ENCODE peak calls at places on chromosomes 16 and 17, in nine cellular contexts. Y, X, O, K, V, F, N, I and G are unnamed samples. For H3K27me3, the result is how much of the 10 kb centered on the place peaks cover.

GRCh38 chr17:79630821-79631639 is 20.2 kb upstream of the RBFOX3 start:
- DNase-seq in Y (no peak), X (no peak), O (no peak), K (no peak), V (peak), F (peak), N (no peak), I (no peak), G (no peak)

GRCh38 chr17:75315541-75316243 is 26.5 kb upstream of the SLC25A19 start:
- DNase-seq in Y (no peak), X (no peak), O (no peak), K (peak), V (no peak), F (no peak), N (no peak), I (no peak), G (peak)

GRCh38 chr17:63437287-63438091 is 8.6 kb downstream of the CYB561 start:
- DNase-seq in Y (no peak), X (peak), O (peak), K (peak), V (no peak), F (peak), N (no peak), I (no peak), G (no peak)

GRCh38 chr17:4949321-4950074 is 1.2 kb upstream of the PFN1 start:
- DNase-seq in Y (peak), X (peak), O (peak), K (peak), V (peak), F (peak), N (peak), I (peak), G (peak)

GRCh38 chr17:50267074-50267841 is 7.0 kb upstream of the TMEM92 start:
- DNase-seq in Y (no peak), X (peak), O (no peak), K (no peak), V (no peak), F (peak), N (no peak), I (no peak), G (no peak)

GRCh38 chr16:65975049-65975708 is 391.3 kb upstream of the CDH5 start:
- DNase-seq in Y (no peak), X (peak), O (no peak), K (peak), V (no peak), F (no peak), N (no peak), I (no peak), G (no peak)

GRCh38 chr16:600781-601180 is 10.9 kb downstream of the RAB40C start:
- DNase-seq in Y (peak), X (no peak), O (no peak), K (no peak), V (no peak), F (peak), N (no peak), I (no peak), G (no peak)

GRCh38 chr17:41457656-41458055 is 9.5 kb downstream of the KRT32 start:
- DNase-seq in Y (no peak), X (no peak), O (no peak), K (no peak), V (no peak), F (no peak), N (no peak), I (no peak), G (no peak)

GRCh38 chr17:33948299-33948698 is 306.8 kb upstream of the CCL2 start:
- DNase-seq in Y (no peak), X (no peak), O (no peak), K (no peak), V (no peak), F (no peak), N (no peak), I (no peak), G (no peak)

GRCh38 chr17:69654981-69655581 is 240.6 kb downstream of the MAP2K6 start:
- DNase-seq in Y (no peak), X (peak), O (no peak), K (peak), V (no peak), F (no peak), N (no peak), I (no peak), G (no peak)

GRCh38 chr17:51493206-51493605 is 232.9 kb downstream of the UTP18 start:
- DNase-seq in Y (no peak), X (no peak), O (no peak), K (no peak), V (no peak), F (no peak), N (no peak), I (no peak), G (no peak)

GRCh38 chr17:1460233-1460632 is 4.2 kb upstream of the CRK start:
- DNase-seq in Y (peak), X (no peak), O (peak), K (peak), V (peak), F (peak), N (no peak), I (no peak), G (no peak)

GRCh38 chr17:65550075-65550635 is 11.3 kb downstream of the AXIN2 start:
- DNase-seq in Y (no peak), X (no peak), O (no peak), K (no peak), V (no peak), F (peak), N (no peak), I (no peak), G (no peak)

GRCh38 chr17:42924891-42925290 is 24.3 kb downstream of the G6PC1 start:
- DNase-seq in Y (no peak), X (no peak), O (no peak), K (no peak), V (no peak), F (peak), N (no peak), I (no peak), G (no peak)

GRCh38 chr17:41600318-41600717 is 12.2 kb downstream of the KRT16 start:
- DNase-seq in Y (no peak), X (no peak), O (no peak), K (no peak), V (no peak), F (no peak), N (no peak), I (no peak), G (no peak)

GRCh38 chr17:35725917-35726608 is 5.4 kb upstream of the RASL10B start:
- DNase-seq in Y (no peak), X (no peak), O (no peak), K (no peak), V (no peak), F (no peak), N (no peak), I (no peak), G (no peak)

GRCh38 chr17:58320163-58320558 is 8.4 kb downstream of the TSPOAP1 start:
- DNase-seq in Y (no peak), X (no peak), O (no peak), K (peak), V (no peak), F (no peak), N (no peak), I (no peak), G (no peak)

GRCh38 chr17:44414394-44415155 is 25.1 kb upstream of the ITGA2B start:
- DNase-seq in Y (no peak), X (no peak), O (no peak), K (no peak), V (no peak), F (no peak), N (no peak), I (no peak), G (no peak)

GRCh38 chr17:28230011-28230410 is 89.0 kb upstream of the TMEM97 start:
- DNase-seq in Y (no peak), X (no peak), O (no peak), K (no peak), V (no peak), F (no peak), N (no peak), I (no peak), G (no peak)

GRCh38 chr16:22192261-22193133 is 13.6 kb upstream of the EEF2K start:
- DNase-seq in Y (peak), X (peak), O (peak), K (peak), V (peak), F (no peak), N (peak), I (peak), G (peak)

GRCh38 chr17:61815863-61816523 is 47.3 kb downstream of the BRIP1 start:
- DNase-seq in Y (no peak), X (no peak), O (no peak), K (no peak), V (no peak), F (no peak), N (no peak), I (no peak), G (no peak)

GRCh38 chr17:62017496-62017895 is 47.6 kb downstream of the MED13 start:
- DNase-seq in Y (no peak), X (peak), O (no peak), K (no peak), V (no peak), F (no peak), N (no peak), I (no peak), G (no peak)

GRCh38 chr17:48123111-48123510 is 15.5 kb downstream of the SNX11 start:
- DNase-seq in Y (no peak), X (no peak), O (no peak), K (no peak), V (no peak), F (peak), N (no peak), I (no peak), G (no peak)

GRCh38 chr16:24146523-24146922 is 109.6 kb upstream of the CACNG3 start:
- DNase-seq in Y (no peak), X (no peak), O (no peak), K (no peak), V (peak), F (no peak), N (no peak), I (no peak), G (no peak)

GRCh38 chr17:8079291-8080207 is 8.0 kb downstream of the ALOX12B start:
- DNase-seq in Y (peak), X (peak), O (peak), K (peak), V (peak), F (peak), N (peak), I (peak), G (peak)

GRCh38 chr17:56595831-56596740 is 2.6 kb downstream of the NOG start:
- DNase-seq in Y (no peak), X (no peak), O (no peak), K (no peak), V (no peak), F (peak), N (peak), I (no peak), G (no peak)

GRCh38 chr17:77831497-77832179 is 126.9 kb upstream of the TNRC6C start:
- DNase-seq in Y (no peak), X (peak), O (peak), K (no peak), V (peak), F (peak), N (no peak), I (no peak), G (no peak)

GRCh38 chr17:81468111-81468764 is 44.4 kb downstream of the ACTG1 start:
- DNase-seq in Y (peak), X (no peak), O (no peak), K (no peak), V (no peak), F (no peak), N (no peak), I (no peak), G (no peak)

GRCh38 chr16:30656388-30656787 is 1.8 kb upstream of the FBRS start:
- DNase-seq in Y (no peak), X (no peak), O (no peak), K (no peak), V (no peak), F (no peak), N (no peak), I (no peak), G (no peak)

GRCh38 chr17:45429338-45430005 is 3.2 kb downstream of the ARHGAP27 start:
- DNase-seq in Y (no peak), X (no peak), O (peak), K (no peak), V (no peak), F (peak), N (no peak), I (no peak), G (no peak)

GRCh38 chr17:15955793-15956541 is 11.0 kb downstream of the ADORA2B start:
- DNase-seq in Y (no peak), X (peak), O (no peak), K (no peak), V (no peak), F (peak), N (no peak), I (no peak), G (no peak)

GRCh38 chr17:81508639-81509047 is 4.0 kb downstream of the ACTG1 start:
- DNase-seq in Y (peak), X (peak), O (peak), K (peak), V (no peak), F (peak), N (no peak), I (no peak), G (no peak)

GRCh38 chr17:48605991-48606891 is 1.5 kb upstream of the HOXB6 start:
- DNase-seq in Y (no peak), X (no peak), O (no peak), K (no peak), V (no peak), F (peak), N (no peak), I (no peak), G (no peak)

GRCh38 chr17:14294876-14295275 is 6.0 kb upstream of the HS3ST3B1 start:
- DNase-seq in Y (no peak), X (no peak), O (no peak), K (no peak), V (no peak), F (peak), N (no peak), I (no peak), G (no peak)
- H3K27me3 ChIP-seq in Y (under half), X (half or more), O (half or more), K (half or more), V (half or more), F (half or more), N (half or more), I (under half), G (under half)

GRCh38 chr16:86342161-86342560 is 168.2 kb upstream of the FOXF1 start:
- DNase-seq in Y (no peak), X (no peak), O (no peak), K (no peak), V (no peak), F (no peak), N (no peak), I (no peak), G (no peak)
- H3K27me3 ChIP-seq in Y (half or more), X (under half), O (half or more), K (under half), V (half or more), F (under half), N (under half), I (under half), G (under half)

GRCh38 chr16:55480228-55480655 is 1.2 kb downstream of the MMP2 start:
- DNase-seq in Y (no peak), X (peak), O (peak), K (peak), V (peak), F (peak), N (no peak), I (no peak), G (no peak)
- H3K27me3 ChIP-seq in Y (under half), X (under half), O (under half), K (under half), V (half or more), F (under half), N (under half), I (under half), G (under half)

GRCh38 chr16:57944961-57945739 is 25.8 kb downstream of the CNGB1 start:
- DNase-seq in Y (no peak), X (no peak), O (no peak), K (no peak), V (no peak), F (no peak), N (no peak), I (no peak), G (no peak)
- H3K27me3 ChIP-seq in Y (under half), X (under half), O (under half), K (under half), V (under half), F (under half), N (under half), I (under half), G (under half)

GRCh38 chr16:27110524-27110896 is 43.8 kb downstream of the C16orf82 start:
- DNase-seq in Y (no peak), X (no peak), O (no peak), K (no peak), V (no peak), F (peak), N (no peak), I (no peak), G (no peak)

GRCh38 chr16:27113341-27113841 is 46.7 kb downstream of the C16orf82 start:
- DNase-seq in Y (peak), X (no peak), O (no peak), K (no peak), V (no peak), F (no peak), N (no peak), I (no peak), G (peak)

GRCh38 chr16:27112093-27112811 is 45.5 kb downstream of the C16orf82 start:
- DNase-seq in Y (no peak), X (no peak), O (no peak), K (no peak), V (no peak), F (no peak), N (no peak), I (no peak), G (no peak)

GRCh38 chr16:27109666-27110523 is 43.2 kb downstream of the C16orf82 start:
- DNase-seq in Y (peak), X (peak), O (peak), K (peak), V (peak), F (peak), N (peak), I (peak), G (peak)

DNA sequence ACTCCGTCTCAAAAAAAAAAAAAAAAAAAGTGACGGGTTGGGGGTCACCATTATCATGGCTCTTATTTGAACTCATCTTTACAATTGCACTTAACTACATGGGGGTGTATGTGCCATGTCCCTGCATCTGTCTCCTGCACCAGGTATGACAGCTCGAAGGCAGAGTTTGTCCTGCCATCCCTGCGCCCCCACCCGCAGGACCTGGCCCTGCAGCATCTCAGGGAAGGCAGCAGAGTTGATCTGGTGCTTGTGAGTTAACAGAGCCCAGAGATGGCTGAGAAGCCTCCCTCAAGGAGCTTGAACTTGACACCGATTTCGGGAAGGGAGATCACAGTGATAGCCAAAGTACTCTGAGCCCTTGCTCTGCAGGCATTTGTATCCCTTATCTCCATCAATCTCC is 44.8 kb downstream of the C16orf82 start:
- DNase-seq in Y (no peak), X (no peak), O (no peak), K (no peak), V (no peak), F (no peak), N (no peak), I (no peak), G (no peak)
- H3K27me3 ChIP-seq in Y (under half), X (under half), O (under half), K (under half), V (half or more), F (under half), N (under half), I (under half), G (under half)

GRCh38 chr16:64313726-64314125 is 808.1 kb downstream of the CDH11 start:
- DNase-seq in Y (no peak), X (no peak), O (no peak), K (no peak), V (no peak), F (no peak), N (no peak), I (no peak), G (no peak)
- H3K27me3 ChIP-seq in Y (under half), X (under half), O (under half), K (under half), V (under half), F (under half), N (under half), I (under half), G (under half)

DNA sequence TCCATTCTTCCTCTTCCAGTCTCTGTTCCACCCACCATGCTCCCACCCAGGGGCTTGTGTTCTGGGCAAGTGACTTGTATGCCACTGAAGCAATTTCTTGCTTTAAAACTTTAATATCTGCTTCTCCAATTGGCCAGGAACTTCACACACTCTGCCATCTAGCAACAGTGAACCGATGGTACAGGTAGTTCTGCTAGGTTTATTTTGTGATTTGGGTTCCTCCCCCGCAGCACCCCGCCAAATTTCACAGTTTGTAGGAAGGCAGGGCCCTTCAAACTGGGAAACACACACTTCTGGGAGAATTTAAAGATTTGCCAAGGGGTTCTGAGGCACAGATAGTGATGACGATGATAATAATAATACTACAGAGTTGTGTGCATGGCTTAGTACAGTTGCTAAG is 3.3 kb downstream of the ARSG start:
- DNase-seq in Y (no peak), X (no peak), O (no peak), K (no peak), V (no peak), F (no peak), N (no peak), I (no peak), G (no peak)
- H3K27me3 ChIP-seq in Y (under half), X (under half), O (half or more), K (under half), V (half or more), F (under half), N (under half), I (under half), G (under half)

GRCh38 chr16:88487124-88487432 is 34.0 kb downstream of the ZFPM1 start:
- DNase-seq in Y (no peak), X (no peak), O (no peak), K (no peak), V (no peak), F (no peak), N (no peak), I (no peak), G (no peak)
- H3K27me3 ChIP-seq in Y (under half), X (under half), O (under half), K (under half), V (under half), F (under half), N (under half), I (under half), G (under half)